ENCODE peak calls at places on chromosomes 12 and 14, in eight cellular contexts. O is NCI-H345; M is activated naive CD8-positive, alpha-beta T cell treated with anti-CD3 and anti-CD28 coated beads, Interleukin-2, amount 50 U/mL, for 24 hours; J is tibial artery; U is foreskin fibroblast; S is stimulated activated CD4-positive, alpha-beta T cell treated with anti-CD3 and anti-CD28 coated beads, Interleukin-15, amount 100 ng/mL, for 1 hour; Y is activated T-helper 1 cell treated with anti-CD3 and anti-CD28 coated beads, Interleukin-12 subunit alpha, Interleukin-12 subunit beta, Interleukin-2, Interleukin-4 antibody, amounts not matched to agents 30 ng/mL and 10 ng/mL and 1 ng/mL, durations not matched to agents 14 hours and 24 hours and 36 hours; H is AG09319. L is an unnamed sample.

GRCh38 chr14:93493054-93493453 is 62.3 kb downstream of the UNC79 start:
- DNase-seq in S (no peak), U (no peak), O (peak; percentile 2), M (no peak), Y (no peak), J (no peak), H (no peak), L (no peak)

GRCh38 chr14:94889520-94890312 is 119.8 kb upstream of the GSC start:
- DNase-seq in Y (no peak), J (no peak), O (no peak), S (no peak), U (no peak), H (no peak), M (no peak), L (no peak)

GRCh38 chr12:77031745-77032144 is 33.6 kb downstream of the E2F7 start:
- DNase-seq in O (no peak), J (no peak), Y (no peak), H (no peak), M (no peak), S (no peak), U (peak; percentile 21), L (peak; percentile 7)

GRCh38 chr12:25135531-25136154 is 59.3 kb downstream of the DNAI7 start:
- DNase-seq in O (peak; percentile 93), U (no peak), J (no peak), Y (no peak), S (no peak), H (no peak), M (peak; percentile 8), L (peak; percentile 30)

GRCh38 chr12:31224768-31225448 is 101.0 kb downstream of the SINHCAF start:
- DNase-seq in H (no peak), J (no peak), Y (no peak), U (no peak), M (no peak), S (no peak), O (no peak), L (no peak)

GRCh38 chr14:105358943-105359342 is 39.4 kb upstream of the TEX22 start:
- DNase-seq in J (no peak), O (no peak), U (no peak), S (no peak), H (no peak), Y (no peak), M (no peak), L (no peak)

GRCh38 chr14:86574026-86574777 is 1044.3 kb downstream of the FLRT2 start:
- DNase-seq in U (no peak), O (no peak), S (no peak), J (no peak), Y (no peak), H (peak; percentile 4), M (no peak), L (no peak)

GRCh38 chr12:93358821-93359220 is 18.9 kb upstream of the NUDT4 start:
- DNase-seq in M (no peak), Y (no peak), H (no peak), O (no peak), U (no peak), J (no peak), S (no peak), L (no peak)

GRCh38 chr12:128976120-128976519 is 122.8 kb downstream of the GLT1D1 start:
- DNase-seq in H (no peak), M (peak; percentile 37), J (no peak), S (no peak), Y (no peak), O (peak; percentile 27), U (no peak), L (peak; percentile 57)

GRCh38 chr14:85934123-85934885 is 404.4 kb downstream of the FLRT2 start:
- DNase-seq in O (peak; percentile 67), U (no peak), H (no peak), Y (peak; percentile 60), S (peak; percentile 15), M (peak; percentile 38), J (no peak), L (peak; percentile 62)

GRCh38 chr12:3332190-3332589 is 158.8 kb upstream of the PRMT8 start:
- DNase-seq in Y (no peak), O (no peak), M (no peak), J (no peak), H (no peak), S (no peak), U (peak; percentile 18), L (no peak)

GRCh38 chr14:71883094-71883493 is 49.1 kb upstream of the RGS6 start:
- DNase-seq in M (no peak), Y (no peak), J (no peak), U (no peak), O (no peak), S (no peak), H (no peak), L (no peak)

GRCh38 chr14:31982642-31983041 is 94.5 kb upstream of the ARHGAP5 start:
- DNase-seq in S (no peak), M (no peak), H (no peak), J (no peak), Y (no peak), O (no peak), U (no peak), L (no peak)

GRCh38 chr12:131862994-131863710 is 31.3 kb upstream of the ULK1 start:
- DNase-seq in S (no peak), Y (no peak), J (no peak), O (no peak), M (no peak), U (no peak), H (no peak), L (no peak)

GRCh38 chr12:98221243-98221808 is 294.1 kb upstream of the TMPO start:
- DNase-seq in S (no peak), J (no peak), Y (no peak), U (no peak), M (no peak), H (no peak), O (no peak), L (no peak)

L was measured in activated CD8-positive, alpha-beta T cell treated with anti-CD3 and anti-CD28 coated beads for 36 hours.